ENCODE peak calls at places on chromosomes 12 and 14, in seven cellular contexts. V is IMR-90, W is A549, T is K562, Z is H1, J is HepG2, G is HCT116. Q is an unnamed sample.
A peak's percentile ranks its signal among the peaks of the same experiment; 100 is the strongest.

GRCh38 chr14:67820428-67820881 is 876 bp downstream of the RAD51B start:
- DNase-seq in V (peak; percentile 31), W (peak; percentile 27), T (peak; percentile 22), Z (no peak), J (peak; percentile 12), G (no peak), Q (no peak)

GRCh38 chr14:80275208-80275850 is 64.0 kb upstream of the DIO2 start:
- DNase-seq in V (peak; percentile 63), W (no peak), T (no peak), Z (no peak), J (no peak), G (no peak), Q (no peak)

GRCh38 chr12:49909826-49910225 is 6.1 kb upstream of the FAIM2 start:
- DNase-seq in V (peak; percentile 69), W (no peak), T (peak; percentile 54), Z (peak; percentile 23), J (peak; percentile 35), G (peak; percentile 48), Q (no peak)

GRCh38 chr12:115998119-115998633 is 279.3 kb downstream of the MED13L start:
- DNase-seq in V (peak; percentile 72), W (peak; percentile 45), T (peak; percentile 31), Z (peak; percentile 13), J (peak; percentile 24), G (peak; percentile 32), Q (no peak)

GRCh38 chr12:18141583-18141982 is 51.6 kb upstream of the RERGL start:
- DNase-seq in V (no peak), W (no peak), T (no peak), Z (no peak), J (no peak), G (no peak), Q (no peak)

GRCh38 chr14:35687335-35687939 is 121.7 kb downstream of the RALGAPA1 start:
- DNase-seq in V (peak; percentile 68), W (peak; percentile 4), T (peak; percentile 11), Z (no peak), J (peak; percentile 75), G (peak; percentile 26), Q (peak; percentile 2)

GRCh38 chr12:1611775-1612174 is 17.3 kb upstream of the WNT5B start:
- DNase-seq in V (peak; percentile 95), W (no peak), T (no peak), Z (no peak), J (no peak), G (no peak), Q (no peak)

GRCh38 chr12:122874081-122874480 is 21.8 kb downstream of the VPS37B start:
- DNase-seq in V (no peak), W (no peak), T (no peak), Z (no peak), J (no peak), G (no peak), Q (no peak)

GRCh38 chr12:52552055-52552454 is 890 bp downstream of the KRT71 start:
- DNase-seq in V (no peak), W (no peak), T (no peak), Z (no peak), J (no peak), G (no peak), Q (no peak)

GRCh38 chr12:5503774-5504173 is 71.9 kb downstream of the NTF3 start:
- DNase-seq in V (no peak), W (no peak), T (no peak), Z (no peak), J (no peak), G (no peak), Q (no peak)

GRCh38 chr14:23028800-23029199 is 5.9 kb downstream of the PSMB5 start:
- DNase-seq in V (peak; percentile 61), W (no peak), T (no peak), Z (no peak), J (no peak), G (no peak), Q (no peak)

GRCh38 chr14:45048385-45048784 is 35.5 kb upstream of the PRPF39 start:
- DNase-seq in V (no peak), W (no peak), T (no peak), Z (no peak), J (no peak), G (no peak), Q (no peak)

GRCh38 chr14:49545716-49546115 is 40.5 kb downstream of the RPS29 start:
- DNase-seq in V (no peak), W (no peak), T (no peak), Z (no peak), J (no peak), G (no peak), Q (no peak)

GRCh38 chr12:100229036-100229635 is 28.5 kb downstream of the ACTR6 start:
- DNase-seq in V (peak; percentile 13), W (no peak), T (peak; percentile 40), Z (no peak), J (peak; percentile 28), G (peak; percentile 15), Q (peak; percentile 1)

GRCh38 chr12:113214938-113215400 is 6.3 kb upstream of the TPCN1 start:
- DNase-seq in V (peak; percentile 97), W (peak; percentile 79), T (no peak), Z (no peak), J (peak; percentile 81), G (peak; percentile 93), Q (peak; percentile 80)

GRCh38 chr14:31902915-31903646 is 174.0 kb upstream of the ARHGAP5 start:
- DNase-seq in V (no peak), W (no peak), T (peak; percentile 14), Z (no peak), J (no peak), G (no peak), Q (no peak)

GRCh38 chr12:51323966-51324895 is at the start of gene BIN2:
- DNase-seq in V (no peak), W (no peak), T (no peak), Z (no peak), J (no peak), G (no peak), Q (no peak)

GRCh38 chr12:90368081-90368480 is 586.9 kb downstream of the CCER1 start:
- DNase-seq in V (no peak), W (no peak), T (no peak), Z (no peak), J (no peak), G (no peak), Q (no peak)
- TF ChIP-seq CEBPB in V (no peak), W (no peak), T (no peak), Z (no peak), J (no peak), G (no peak), Q (no peak)

GRCh38 chr14:105118646-105119409 is 49.7 kb downstream of the JAG2 start:
- DNase-seq in V (no peak), W (no peak), T (no peak), Z (no peak), J (no peak), G (no peak), Q (no peak)

GRCh38 chr14:105116451-105117256 is 51.4 kb upstream of the GPR132 start:
- DNase-seq in V (no peak), W (no peak), T (no peak), Z (no peak), J (no peak), G (no peak), Q (no peak)

GRCh38 chr14:105117257-105117646 is 51.3 kb downstream of the JAG2 start:
- DNase-seq in V (no peak), W (no peak), T (no peak), Z (no peak), J (no peak), G (no peak), Q (no peak)

GRCh38 chr14:105119410-105120025 is 49.1 kb downstream of the JAG2 start:
- DNase-seq in V (no peak), W (no peak), T (no peak), Z (no peak), J (no peak), G (no peak), Q (no peak)

GRCh38 chr14:105117710-105118385 is 50.7 kb downstream of the JAG2 start:
- DNase-seq in V (no peak), W (no peak), T (no peak), Z (no peak), J (no peak), G (no peak), Q (no peak)
- TF ChIP-seq CEBPB in V (no peak), W (no peak), T (no peak), Z (no peak), J (no peak), G (no peak), Q (no peak)

GRCh38 chr12:64733857-64734256 is 25.3 kb downstream of the GNS start:
- DNase-seq in V (no peak), W (peak; percentile 28), T (no peak), Z (no peak), J (no peak), G (peak; percentile 23), Q (no peak)

GRCh38 chr12:64739778-64740177 is 19.4 kb downstream of the GNS start:
- DNase-seq in V (peak; percentile 27), W (no peak), T (no peak), Z (no peak), J (no peak), G (no peak), Q (no peak)

GRCh38 chr12:64735447-64735846 is 23.8 kb downstream of the GNS start:
- DNase-seq in V (peak; percentile 16), W (no peak), T (no peak), Z (no peak), J (no peak), G (no peak), Q (no peak)

GRCh38 chr12:64736771-64737170 is 22.4 kb downstream of the GNS start:
- DNase-seq in V (no peak), W (no peak), T (no peak), Z (no peak), J (no peak), G (no peak), Q (no peak)

DNA sequence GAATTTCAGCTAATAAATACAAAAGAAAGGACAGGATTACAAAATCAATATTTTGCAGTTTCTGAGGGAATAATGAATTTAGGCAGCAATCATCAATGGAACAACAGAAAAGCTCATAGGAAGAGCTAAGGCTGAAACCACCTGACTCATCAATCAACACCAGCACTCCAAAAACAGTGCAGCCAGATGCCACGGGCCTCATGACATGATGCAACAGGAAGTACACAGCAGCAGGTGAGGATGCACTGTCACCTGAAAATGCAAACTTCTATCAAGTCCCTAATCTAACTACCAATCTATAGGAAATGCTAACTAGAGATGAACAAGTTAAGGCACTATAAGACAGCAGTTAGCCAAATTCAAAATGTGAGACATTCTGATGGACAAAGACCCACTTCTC is 21.7 kb downstream of the GNS start:
- DNase-seq in V (no peak), W (no peak), T (no peak), Z (no peak), J (no peak), G (peak; percentile 15), Q (no peak)
- TF ChIP-seq CEBPB in V (no peak), W (no peak), T (no peak), Z (no peak), J (no peak), G (peak; percentile 71), Q (no peak)

DNA sequence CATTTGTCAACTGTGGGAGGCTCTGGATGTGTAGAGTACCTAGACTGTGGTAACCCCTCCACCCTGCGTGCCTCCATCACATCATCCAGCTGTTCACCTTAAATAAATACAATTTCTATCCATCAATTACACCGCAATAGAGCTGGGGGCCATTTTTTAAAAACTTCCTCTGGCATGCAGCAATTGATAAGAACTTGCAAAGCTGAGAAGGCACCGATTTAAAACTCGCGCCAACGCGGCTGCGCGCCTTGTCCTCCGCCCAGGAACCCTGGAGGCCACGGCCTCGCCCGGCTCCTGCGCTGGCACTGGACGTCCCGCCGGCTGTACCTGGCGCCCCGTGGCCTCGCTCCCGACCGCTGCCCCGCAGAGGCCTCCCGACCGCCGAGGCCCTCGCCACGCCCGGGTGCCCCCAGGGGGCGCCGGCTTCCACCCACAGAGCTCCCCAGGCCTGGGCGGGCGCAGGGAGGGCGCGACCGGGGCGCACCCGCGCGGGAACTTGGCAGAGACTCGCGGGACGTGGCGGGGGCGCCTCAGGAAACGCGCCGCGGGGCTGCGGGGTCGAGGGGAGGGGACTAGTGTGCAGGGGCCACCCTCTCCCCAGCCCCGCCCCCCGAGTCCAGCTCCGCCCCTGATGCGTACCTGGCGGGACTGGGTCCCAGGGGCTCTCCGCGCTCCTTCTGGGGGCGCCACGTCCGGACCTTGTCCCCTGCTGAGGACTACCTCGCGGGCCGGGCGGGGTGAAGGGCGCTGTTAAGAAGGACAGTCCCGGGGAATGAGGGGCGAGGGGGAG is 65.6 kb downstream of the TNFAIP2 start:
- DNase-seq in V (no peak), W (no peak), T (no peak), Z (no peak), J (no peak), G (no peak), Q (no peak)
- TF ChIP-seq CEBPB in V (no peak), W (no peak), T (no peak), Z (no peak), J (no peak), G (no peak), Q (no peak)

Q was measured in GM12878.